ENCODE peak calls at places on chromosomes 3 and 15, in five cellular contexts. I is AG20443, C is Kasumi-1, R is GM20000, P is left colon. E is an unnamed sample.

GRCh38 chr3:140416686-140417085 is 261.2 kb upstream of the TRIM42 start:
- DNase-seq in I (no peak), C (no peak), R (no peak), P (no peak), E (no peak)

GRCh38 chr3:24472358-24472757 is 22.3 kb downstream of the THRB start:
- DNase-seq in I (no peak), C (no peak), R (no peak), P (no peak), E (no peak)

GRCh38 chr15:66287461-66288055 is 5.8 kb upstream of the DIS3L start:
- DNase-seq in I (peak), C (peak), R (peak), P (no peak), E (peak)

GRCh38 chr3:42443819-42444436 is 33.5 kb upstream of the LYZL4 start:
- DNase-seq in I (peak), C (peak), R (peak), P (peak), E (peak)

GRCh38 chr3:33372218-33373081 is 67.8 kb downstream of the UBP1 start:
- DNase-seq in I (peak), C (peak), R (peak), P (no peak), E (peak)

GRCh38 chr15:49035825-49036224 is 10.4 kb downstream of the SECISBP2L start:
- DNase-seq in I (no peak), C (no peak), R (no peak), P (no peak), E (no peak)

GRCh38 chr15:77584201-77584600 is 48.5 kb downstream of the LINGO1 start:
- DNase-seq in I (no peak), C (peak), R (no peak), P (no peak), E (no peak)

GRCh38 chr3:69255928-69256327 is 130.0 kb downstream of the FRMD4B start:
- DNase-seq in I (no peak), C (no peak), R (no peak), P (no peak), E (no peak)

GRCh38 chr3:119293761-119294401 is at the start of gene ARHGAP31:
- DNase-seq in I (peak), C (peak), R (peak), P (peak), E (peak)

GRCh38 chr3:70805044-70805732 is 492.8 kb upstream of the MDFIC2 start:
- DNase-seq in I (peak), C (no peak), R (no peak), P (no peak), E (peak)

GRCh38 chr3:49900491-49901153 is 3.1 kb downstream of the MST1R start:
- DNase-seq in I (peak), C (no peak), R (no peak), P (peak), E (peak)

GRCh38 chr15:94367726-94368535 is 136.6 kb downstream of the MCTP2 start:
- DNase-seq in I (no peak), C (no peak), R (no peak), P (no peak), E (no peak)

GRCh38 chr15:79640206-79640605 is 208.1 kb downstream of the MINAR1 start:
- DNase-seq in I (peak), C (no peak), R (no peak), P (no peak), E (peak)

GRCh38 chr15:40493089-40493840 is 22.5 kb downstream of the CHST14 start:
- DNase-seq in I (no peak), C (no peak), R (no peak), P (no peak), E (no peak)

GRCh38 chr3:28745904-28746617 is 397.4 kb upstream of the AZI2 start:
- DNase-seq in I (peak), C (no peak), R (no peak), P (no peak), E (no peak)

GRCh38 chr15:53469422-53469821 is 290.0 kb downstream of the WDR72 start:
- DNase-seq in I (no peak), C (no peak), R (no peak), P (no peak), E (no peak)

GRCh38 chr3:45462522-45463262 is 74.3 kb downstream of the LARS2 start:
- DNase-seq in I (no peak), C (peak), R (peak), P (no peak), E (peak)

GRCh38 chr3:64530434-64531049 is 157.3 kb downstream of the ADAMTS9 start:
- DNase-seq in I (peak), C (peak), R (peak), P (no peak), E (peak)

GRCh38 chr15:63420333-63420741 is 38.7 kb upstream of the CA12 start:
- DNase-seq in I (no peak), C (peak), R (no peak), P (no peak), E (no peak)

GRCh38 chr3:157700405-157700804 is 197.2 kb upstream of the VEPH1 start:
- DNase-seq in I (no peak), C (no peak), R (no peak), P (no peak), E (no peak)

E was measured in AG08395.